ENCODE peak calls at places on chromosomes 4 and X, in five cellular contexts. One of them, this sample, is unnamed.

GRCh38 chrX:2652106-2652505 is 39.0 kb upstream of the CD99 start:
- DNase-seq in HT-29: no peak
- DNase-seq in suprapubic skin: no peak
- DNase-seq in EH: no peak
- DNase-seq in H54: no peak
- DNase-seq in this sample: no peak

GRCh38 chr4:18536420-18536819 is 514.9 kb upstream of the LCORL start:
- DNase-seq in EH: no peak
- DNase-seq in H54: no peak
- DNase-seq in suprapubic skin: no peak
- DNase-seq in HT-29: no peak
- DNase-seq in this sample: peak; percentile 31

GRCh38 chr4:40437741-40438383 is 102.7 kb downstream of the CHRNA9 start:
- DNase-seq in H54: no peak
- DNase-seq in HT-29: no peak
- DNase-seq in suprapubic skin: no peak
- DNase-seq in EH: no peak
- DNase-seq in this sample: no peak

GRCh38 chrX:17082831-17083230 is 136.4 kb downstream of the REPS2 start:
- DNase-seq in H54: no peak
- DNase-seq in HT-29: peak; percentile 43
- DNase-seq in EH: peak; percentile 21
- DNase-seq in suprapubic skin: no peak
- DNase-seq in this sample: peak; percentile 9

GRCh38 chrX:41332408-41332987 is 1.5 kb upstream of the DDX3X start:
- DNase-seq in suprapubic skin: no peak
- DNase-seq in EH: peak; percentile 48
- DNase-seq in H54: no peak
- DNase-seq in HT-29: no peak
- DNase-seq in this sample: no peak

GRCh38 chr4:186700746-186701145 is 22.9 kb downstream of the FAT1 start:
- DNase-seq in EH: peak; percentile 48
- DNase-seq in HT-29: no peak
- DNase-seq in H54: no peak
- DNase-seq in suprapubic skin: peak; percentile 91
- DNase-seq in this sample: no peak

GRCh38 chr4:151443777-151444176 is 34.8 kb downstream of the FHIP1A start:
- DNase-seq in EH: no peak
- DNase-seq in H54: no peak
- DNase-seq in suprapubic skin: no peak
- DNase-seq in HT-29: no peak
- DNase-seq in this sample: no peak

GRCh38 chr4:7389101-7389701 is 45.5 kb downstream of the PSAPL1 start:
- DNase-seq in H54: no peak
- DNase-seq in EH: no peak
- DNase-seq in suprapubic skin: peak; percentile 69
- DNase-seq in HT-29: no peak
- DNase-seq in this sample: no peak

GRCh38 chr4:67571975-67572374 is 13.4 kb downstream of the STAP1 start:
- DNase-seq in suprapubic skin: no peak
- DNase-seq in H54: no peak
- DNase-seq in HT-29: no peak
- DNase-seq in EH: no peak
- DNase-seq in this sample: no peak

GRCh38 chr4:5887011-5887360 is 5.9 kb downstream of the CRMP1 start:
- DNase-seq in EH: no peak
- DNase-seq in HT-29: no peak
- DNase-seq in H54: no peak
- DNase-seq in suprapubic skin: no peak
- DNase-seq in this sample: no peak

GRCh38 chr4:2255501-2256155 is 6.3 kb downstream of the MXD4 start:
- DNase-seq in HT-29: no peak
- DNase-seq in H54: no peak
- DNase-seq in suprapubic skin: peak; percentile 76
- DNase-seq in EH: no peak
- DNase-seq in this sample: no peak

GRCh38 chr4:184420402-184420801 is 53.9 kb downstream of the IRF2 start:
- DNase-seq in suprapubic skin: no peak
- DNase-seq in HT-29: no peak
- DNase-seq in EH: no peak
- DNase-seq in H54: no peak
- DNase-seq in this sample: no peak

GRCh38 chrX:39451061-39451460 is 646.7 kb downstream of the BCOR start:
- DNase-seq in HT-29: no peak
- DNase-seq in H54: no peak
- DNase-seq in suprapubic skin: no peak
- DNase-seq in EH: no peak
- DNase-seq in this sample: no peak

GRCh38 chrX:27548624-27549023 is 41.5 kb upstream of the DCAF8L2 start:
- DNase-seq in H54: no peak
- DNase-seq in suprapubic skin: no peak
- DNase-seq in HT-29: no peak
- DNase-seq in EH: no peak
- DNase-seq in this sample: peak; percentile 18

This sample was measured in HepG2.